ENCODE peak calls at places on chromosomes 16 and 17, in six cellular contexts. One of them, this sample, is unnamed. For H3K4me1, the result is how much of the 10 kb centered on the place peaks cover.

GRCh38 chr17:1730345-1731193 is 6.1 kb downstream of the WDR81 start:
- DNase-seq in psoas muscle: peak
- DNase-seq in heart left ventricle: peak
- DNase-seq in upper lobe of right lung: peak
- DNase-seq in body of pancreas: peak
- DNase-seq in neural progenitor cell: no peak
- DNase-seq in this sample: no peak

GRCh38 chr16:46949216-46949892 is 24.1 kb downstream of the DNAJA2 start:
- DNase-seq in psoas muscle: no peak
- DNase-seq in heart left ventricle: no peak
- DNase-seq in upper lobe of right lung: no peak
- DNase-seq in neural progenitor cell: no peak
- DNase-seq in body of pancreas: no peak
- DNase-seq in this sample: no peak

GRCh38 chr16:4273858-4274291 is 1.1 kb upstream of the TFAP4 start:
- DNase-seq in body of pancreas: peak
- DNase-seq in neural progenitor cell: peak
- DNase-seq in psoas muscle: peak
- DNase-seq in upper lobe of right lung: peak
- DNase-seq in heart left ventricle: peak
- DNase-seq in this sample: no peak

GRCh38 chr17:601462-602303 is 113.0 kb downstream of the VPS53 start:
- DNase-seq in heart left ventricle: no peak
- DNase-seq in psoas muscle: no peak
- DNase-seq in neural progenitor cell: no peak
- DNase-seq in body of pancreas: peak
- DNase-seq in upper lobe of right lung: no peak
- DNase-seq in this sample: no peak

GRCh38 chr17:31877911-31878702 is 19.1 kb upstream of the COPRS start:
- DNase-seq in psoas muscle: no peak
- DNase-seq in neural progenitor cell: no peak
- DNase-seq in heart left ventricle: no peak
- DNase-seq in body of pancreas: no peak
- DNase-seq in upper lobe of right lung: no peak
- DNase-seq in this sample: no peak

GRCh38 chr17:82943339-82943738 is 103.5 kb upstream of the ZNF750 start:
- DNase-seq in body of pancreas: no peak
- DNase-seq in psoas muscle: no peak
- DNase-seq in upper lobe of right lung: peak
- DNase-seq in heart left ventricle: no peak
- DNase-seq in neural progenitor cell: no peak
- DNase-seq in this sample: no peak

GRCh38 chr16:19291459-19291858 is 5.9 kb downstream of the CLEC19A start:
- DNase-seq in body of pancreas: peak
- DNase-seq in psoas muscle: no peak
- DNase-seq in neural progenitor cell: peak
- DNase-seq in heart left ventricle: no peak
- DNase-seq in upper lobe of right lung: no peak
- DNase-seq in this sample: no peak

GRCh38 chr16:7380907-7381306 is 48.3 kb downstream of the RBFOX1 start:
- DNase-seq in psoas muscle: no peak
- DNase-seq in heart left ventricle: no peak
- DNase-seq in neural progenitor cell: no peak
- DNase-seq in body of pancreas: no peak
- DNase-seq in upper lobe of right lung: no peak
- DNase-seq in this sample: no peak

GRCh38 chr16:15610369-15610871 is 32.5 kb downstream of the MARF1 start:
- DNase-seq in psoas muscle: no peak
- DNase-seq in upper lobe of right lung: no peak
- DNase-seq in body of pancreas: no peak
- DNase-seq in heart left ventricle: no peak
- DNase-seq in neural progenitor cell: no peak
- DNase-seq in this sample: no peak

GRCh38 chr17:63764701-63765100 is 8.7 kb downstream of the CCDC47 start:
- DNase-seq in body of pancreas: no peak
- DNase-seq in upper lobe of right lung: no peak
- DNase-seq in psoas muscle: no peak
- DNase-seq in neural progenitor cell: no peak
- DNase-seq in heart left ventricle: no peak
- DNase-seq in this sample: no peak

GRCh38 chr16:90077757-90078593 is 844 bp upstream of the PRDM7 start:
- DNase-seq in body of pancreas: peak
- DNase-seq in heart left ventricle: no peak
- DNase-seq in neural progenitor cell: peak
- DNase-seq in upper lobe of right lung: no peak
- DNase-seq in psoas muscle: no peak
- DNase-seq in this sample: no peak

GRCh38 chr16:75264531-75264998 is 13.1 kb upstream of the BCAR1 start:
- DNase-seq in psoas muscle: no peak
- DNase-seq in body of pancreas: no peak
- DNase-seq in heart left ventricle: no peak
- DNase-seq in neural progenitor cell: no peak
- DNase-seq in upper lobe of right lung: no peak
- DNase-seq in this sample: no peak

GRCh38 chr16:48353565-48354163 is 31.5 kb downstream of the SIAH1 start:
- DNase-seq in neural progenitor cell: peak
- DNase-seq in upper lobe of right lung: no peak
- DNase-seq in heart left ventricle: peak
- DNase-seq in body of pancreas: peak
- DNase-seq in psoas muscle: no peak
- DNase-seq in this sample: peak

GRCh38 chr17:46832945-46833839 is 14.7 kb upstream of the WNT3 start:
- DNase-seq in psoas muscle: no peak
- DNase-seq in body of pancreas: peak
- DNase-seq in heart left ventricle: no peak
- DNase-seq in neural progenitor cell: peak
- DNase-seq in upper lobe of right lung: no peak
- DNase-seq in this sample: no peak

GRCh38 chr16:24988137-24988535 is 27.0 kb downstream of the ARHGAP17 start:
- DNase-seq in upper lobe of right lung: no peak
- DNase-seq in heart left ventricle: no peak
- DNase-seq in body of pancreas: no peak
- DNase-seq in neural progenitor cell: no peak
- DNase-seq in psoas muscle: no peak
- DNase-seq in this sample: no peak

GRCh38 chr17:14559720-14560119 is 258.8 kb downstream of the HS3ST3B1 start:
- DNase-seq in heart left ventricle: no peak
- DNase-seq in psoas muscle: no peak
- DNase-seq in upper lobe of right lung: no peak
- DNase-seq in body of pancreas: no peak
- DNase-seq in neural progenitor cell: no peak
- DNase-seq in this sample: no peak

GRCh38 chr17:19237389-19238166 is 412 bp downstream of the EPN2 start:
- DNase-seq in body of pancreas: peak
- DNase-seq in heart left ventricle: peak
- DNase-seq in neural progenitor cell: peak
- DNase-seq in upper lobe of right lung: peak
- DNase-seq in psoas muscle: peak
- DNase-seq in this sample: no peak

GRCh38 chr17:45341389-45342158 is 24.8 kb upstream of the MAP3K14 start:
- DNase-seq in heart left ventricle: peak
- DNase-seq in neural progenitor cell: peak
- DNase-seq in body of pancreas: peak
- DNase-seq in psoas muscle: peak
- DNase-seq in upper lobe of right lung: peak
- DNase-seq in this sample: no peak

GRCh38 chr17:73519621-73520368 is 124.5 kb downstream of the SDK2 start:
- DNase-seq in upper lobe of right lung: no peak
- DNase-seq in heart left ventricle: peak
- DNase-seq in neural progenitor cell: no peak
- DNase-seq in psoas muscle: no peak
- DNase-seq in body of pancreas: no peak
- DNase-seq in this sample: no peak

GRCh38 chr16:75591001-75591852 is 25.0 kb downstream of the GABARAPL2 start:
- DNase-seq in body of pancreas: peak
- DNase-seq in neural progenitor cell: no peak
- DNase-seq in upper lobe of right lung: no peak
- DNase-seq in psoas muscle: peak
- DNase-seq in heart left ventricle: peak
- DNase-seq in this sample: no peak

GRCh38 chr17:14069251-14069981 is at the start of gene COX10:
- DNase-seq in body of pancreas: peak
- DNase-seq in psoas muscle: peak
- DNase-seq in upper lobe of right lung: peak
- DNase-seq in heart left ventricle: peak
- DNase-seq in neural progenitor cell: peak
- DNase-seq in this sample: peak

GRCh38 chr17:32136856-32137255 is 5.4 kb upstream of the RHOT1 start:
- DNase-seq in upper lobe of right lung: no peak
- DNase-seq in heart left ventricle: no peak
- DNase-seq in psoas muscle: no peak
- DNase-seq in body of pancreas: no peak
- DNase-seq in neural progenitor cell: no peak
- DNase-seq in this sample: no peak

GRCh38 chr17:77352996-77353395 is 212.2 kb downstream of the SEC14L1 start:
- DNase-seq in upper lobe of right lung: no peak
- DNase-seq in heart left ventricle: no peak
- DNase-seq in body of pancreas: no peak
- DNase-seq in psoas muscle: no peak
- DNase-seq in neural progenitor cell: no peak
- DNase-seq in this sample: no peak

GRCh38 chr16:85751665-85752501 is 987 bp upstream of the C16orf74 start:
- DNase-seq in heart left ventricle: no peak
- DNase-seq in psoas muscle: no peak
- DNase-seq in neural progenitor cell: no peak
- DNase-seq in body of pancreas: no peak
- DNase-seq in upper lobe of right lung: no peak
- DNase-seq in this sample: no peak

GRCh38 chr16:85754403-85754802 is 3.5 kb upstream of the C16orf74 start:
- DNase-seq in body of pancreas: no peak
- DNase-seq in heart left ventricle: no peak
- DNase-seq in neural progenitor cell: no peak
- DNase-seq in upper lobe of right lung: no peak
- DNase-seq in psoas muscle: no peak
- DNase-seq in this sample: no peak

GRCh38 chr16:85753559-85753958 is 2.7 kb upstream of the C16orf74 start:
- DNase-seq in upper lobe of right lung: no peak
- DNase-seq in neural progenitor cell: no peak
- DNase-seq in psoas muscle: no peak
- DNase-seq in body of pancreas: peak
- DNase-seq in heart left ventricle: no peak
- DNase-seq in this sample: no peak

GRCh38 chr16:85753976-85754375 is 3.1 kb upstream of the C16orf74 start:
- DNase-seq in neural progenitor cell: no peak
- DNase-seq in heart left ventricle: no peak
- DNase-seq in psoas muscle: no peak
- DNase-seq in body of pancreas: peak
- DNase-seq in upper lobe of right lung: no peak
- DNase-seq in this sample: no peak

GRCh38 chr16:85752511-85753420 is 1.9 kb upstream of the C16orf74 start:
- DNase-seq in psoas muscle: no peak
- DNase-seq in neural progenitor cell: peak
- DNase-seq in heart left ventricle: peak
- DNase-seq in body of pancreas: peak
- DNase-seq in upper lobe of right lung: no peak
- DNase-seq in this sample: no peak
- TF ChIP-seq CTCF in psoas muscle: no peak
- TF ChIP-seq CTCF in neural progenitor cell: peak
- TF ChIP-seq CTCF in heart left ventricle: no peak
- TF ChIP-seq CTCF in body of pancreas: peak
- TF ChIP-seq CTCF in upper lobe of right lung: no peak
- TF ChIP-seq CTCF in this sample: no peak

DNA sequence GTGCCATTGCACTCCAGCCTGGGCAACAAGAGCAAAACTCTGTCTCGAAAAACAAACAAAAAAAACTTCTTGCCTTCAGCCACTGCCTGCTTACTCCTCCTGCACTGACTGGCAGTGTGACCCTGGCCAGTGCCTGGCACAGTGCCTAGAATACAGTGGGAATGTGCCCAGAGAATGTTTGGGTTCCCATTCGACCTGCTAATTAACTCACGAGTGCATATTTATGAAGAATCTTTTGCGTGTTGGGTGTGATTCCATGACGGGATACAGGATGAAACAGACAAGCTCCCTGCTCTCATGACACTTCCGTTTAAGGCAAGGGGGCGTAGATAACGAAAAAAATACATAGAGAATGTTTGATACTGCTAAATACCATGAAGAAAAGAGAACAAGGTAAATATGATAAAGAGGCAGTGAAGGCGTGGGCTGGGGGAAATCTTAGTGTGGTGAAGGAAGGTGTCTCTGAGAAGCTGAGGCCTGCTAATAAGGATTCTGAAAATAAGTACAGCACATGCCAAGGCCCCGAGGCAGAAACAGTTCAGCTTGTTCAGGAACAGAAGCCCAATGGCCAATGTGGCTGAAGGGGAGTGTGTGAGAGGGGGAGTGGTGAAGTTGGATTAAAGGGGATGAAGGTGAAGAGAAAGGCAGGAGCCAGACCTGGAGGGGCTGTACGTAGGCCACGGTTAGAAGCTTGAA is 4.3 kb downstream of the ABI3 start:
- DNase-seq in neural progenitor cell: no peak
- DNase-seq in upper lobe of right lung: peak
- DNase-seq in psoas muscle: no peak
- DNase-seq in heart left ventricle: no peak
- DNase-seq in body of pancreas: peak
- DNase-seq in this sample: no peak
- H3K4me1 ChIP-seq in neural progenitor cell: under half
- H3K4me1 ChIP-seq in upper lobe of right lung: half or more
- H3K4me1 ChIP-seq in psoas muscle: under half
- H3K4me1 ChIP-seq in heart left ventricle: half or more
- H3K4me1 ChIP-seq in body of pancreas: under half
- H3K4me1 ChIP-seq in this sample: under half

GRCh38 chr17:40443196-40443987 is at the start of gene IGFBP4:
- DNase-seq in body of pancreas: peak
- DNase-seq in psoas muscle: peak
- DNase-seq in neural progenitor cell: peak
- DNase-seq in heart left ventricle: peak
- DNase-seq in upper lobe of right lung: peak
- DNase-seq in this sample: no peak
- H3K4me3 ChIP-seq in body of pancreas: peak
- H3K4me3 ChIP-seq in psoas muscle: peak
- H3K4me3 ChIP-seq in neural progenitor cell: peak
- H3K4me3 ChIP-seq in heart left ventricle: peak
- H3K4me3 ChIP-seq in upper lobe of right lung: peak
- H3K4me3 ChIP-seq in this sample: peak

DNA sequence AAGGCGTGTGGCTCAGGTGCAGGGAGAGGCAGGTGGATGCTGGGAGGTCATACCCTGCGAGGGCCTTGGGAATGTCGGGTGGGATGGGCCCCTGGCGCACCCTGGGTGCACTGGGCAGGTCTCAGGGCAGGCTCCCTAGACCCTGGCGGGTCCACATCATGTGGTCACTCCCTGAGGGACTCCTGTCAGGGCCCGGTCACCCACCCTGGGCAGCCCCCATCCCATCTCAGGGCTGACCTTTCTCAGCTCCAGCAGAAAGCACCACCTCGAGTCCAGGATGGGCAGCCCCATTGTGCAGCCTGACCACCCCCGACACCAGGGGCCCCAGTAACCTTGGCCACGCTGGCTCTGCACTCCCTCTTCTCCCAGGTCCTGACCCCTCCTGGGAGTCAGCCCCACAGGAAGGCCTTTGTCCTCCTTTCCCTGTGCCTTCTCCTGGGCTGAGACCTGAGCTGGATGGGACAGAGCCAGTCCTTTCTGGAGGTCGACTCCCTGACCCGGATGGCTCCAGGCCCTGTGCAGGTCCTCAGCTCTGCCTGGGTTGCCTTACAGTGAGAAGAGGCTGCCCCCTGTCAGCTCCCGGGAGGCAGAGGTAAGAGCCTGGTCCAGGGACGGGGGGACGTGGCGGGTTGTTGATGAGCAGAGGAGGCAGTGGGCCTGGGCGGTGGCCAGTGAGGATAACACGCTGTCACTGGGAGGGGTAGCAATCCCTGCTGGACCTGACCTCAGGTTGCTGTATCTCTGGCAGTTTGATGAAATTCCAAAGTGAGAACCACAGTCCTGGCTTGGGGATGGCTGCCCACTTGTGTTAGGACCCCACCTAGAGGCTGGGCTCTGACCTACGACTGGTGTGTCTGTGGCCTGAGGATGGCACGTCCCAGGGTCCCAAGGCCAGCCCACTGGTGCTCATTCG is 77.9 kb downstream of the GOSR1 start:
- DNase-seq in psoas muscle: no peak
- DNase-seq in body of pancreas: no peak
- DNase-seq in heart left ventricle: no peak
- DNase-seq in neural progenitor cell: peak
- DNase-seq in upper lobe of right lung: peak
- DNase-seq in this sample: no peak
- TF ChIP-seq CTCF in psoas muscle: no peak
- TF ChIP-seq CTCF in body of pancreas: no peak
- TF ChIP-seq CTCF in heart left ventricle: peak
- TF ChIP-seq CTCF in neural progenitor cell: peak
- TF ChIP-seq CTCF in upper lobe of right lung: no peak
- TF ChIP-seq CTCF in this sample: peak